ENCODE peak calls at places on chromosome 1, in seven cellular contexts. K is SK-N-MC, H is heart left ventricle, D is psoas muscle, F is SK-N-SH, C is osteoblast, W is right cardiac atrium. O is an unnamed sample.

GRCh38 chr1:89310505-89310904 is 37.8 kb upstream of the GBP5 start:
- DNase-seq in D (no peak), H (no peak), F (no peak), K (peak; percentile 12), W (no peak), C (no peak), O (no peak)

GRCh38 chr1:24990796-24991195 is 60.7 kb upstream of the RUNX3 start:
- DNase-seq in F (no peak), W (no peak), H (no peak), K (no peak), C (no peak), D (no peak), O (no peak)

GRCh38 chr1:23370744-23371710 is 1.4 kb upstream of the ZNF436 start:
- DNase-seq in D (no peak), H (peak; percentile 66), C (peak; percentile 57), W (no peak), F (peak; percentile 44), K (no peak), O (no peak)

GRCh38 chr1:193769609-193770008 is 583.2 kb upstream of the B3GALT2 start:
- DNase-seq in H (no peak), K (peak; percentile 44), C (no peak), D (no peak), W (no peak), F (no peak), O (no peak)

GRCh38 chr1:90046635-90047034 is 51.7 kb downstream of the ZNF326 start:
- DNase-seq in F (no peak), C (no peak), W (no peak), K (no peak), H (no peak), D (no peak), O (no peak)

GRCh38 chr1:98482611-98483010 is 178.9 kb upstream of the SNX7 start:
- DNase-seq in C (no peak), H (no peak), K (no peak), W (no peak), F (no peak), D (no peak), O (no peak)

GRCh38 chr1:59089922-59090457 is 206.9 kb upstream of the FGGY start:
- DNase-seq in W (no peak), D (no peak), H (no peak), K (no peak), C (no peak), F (no peak), O (no peak)

GRCh38 chr1:58649555-58649954 is 50.3 kb downstream of the MYSM1 start:
- DNase-seq in W (no peak), C (no peak), K (no peak), F (no peak), H (no peak), D (no peak), O (no peak)

GRCh38 chr1:194717941-194718340 is 1531.5 kb upstream of the B3GALT2 start:
- DNase-seq in W (no peak), K (no peak), D (no peak), C (no peak), H (no peak), F (no peak), O (no peak)

GRCh38 chr1:150841626-150842025 is 33.6 kb upstream of the CTSK start:
- DNase-seq in C (peak; percentile 13), K (no peak), W (no peak), H (no peak), D (no peak), F (no peak), O (no peak)

DNA sequence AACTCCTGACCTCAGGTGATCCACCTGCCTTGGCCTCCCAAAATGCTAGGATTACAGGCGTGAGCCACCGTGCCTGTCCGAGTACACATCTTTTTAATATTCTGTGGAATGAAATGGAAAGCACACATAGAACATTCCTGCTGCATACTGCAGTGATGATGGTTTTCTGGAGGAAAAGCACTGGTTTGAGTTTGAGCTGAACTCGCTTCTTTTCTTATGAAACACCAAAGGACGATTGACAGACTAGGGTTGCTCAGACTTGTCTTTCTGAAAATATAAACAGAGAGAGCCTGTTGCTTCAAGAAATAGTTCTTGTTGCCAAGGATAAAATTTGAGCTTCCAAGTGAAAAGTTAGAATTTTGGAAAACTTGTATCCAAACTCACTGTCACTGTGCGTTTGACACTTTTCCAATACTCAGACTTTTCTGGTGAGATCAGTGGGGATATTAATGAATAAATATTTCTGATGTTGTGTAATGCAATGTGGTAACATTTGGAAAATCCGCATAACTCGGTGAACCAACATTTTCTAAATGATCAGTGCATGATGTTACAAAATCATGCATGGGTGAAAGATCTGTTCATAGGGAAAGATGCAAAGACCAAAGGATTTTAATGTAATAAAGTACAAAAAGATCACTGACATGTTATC is 15.0 kb upstream of the ERMAP start:
- DNase-seq in W (no peak), C (no peak), K (no peak), D (no peak), H (no peak), F (no peak), O (no peak)
- H3K9me3 ChIP-seq in W (no peaks in the 10 kb centered on the region), C (no peaks in the 10 kb centered on the region), K (no peaks in the 10 kb centered on the region), D (no peaks in the 10 kb centered on the region), H (no peaks in the 10 kb centered on the region), F (no peaks in the 10 kb centered on the region), O (no peaks in the 10 kb centered on the region)

DNA sequence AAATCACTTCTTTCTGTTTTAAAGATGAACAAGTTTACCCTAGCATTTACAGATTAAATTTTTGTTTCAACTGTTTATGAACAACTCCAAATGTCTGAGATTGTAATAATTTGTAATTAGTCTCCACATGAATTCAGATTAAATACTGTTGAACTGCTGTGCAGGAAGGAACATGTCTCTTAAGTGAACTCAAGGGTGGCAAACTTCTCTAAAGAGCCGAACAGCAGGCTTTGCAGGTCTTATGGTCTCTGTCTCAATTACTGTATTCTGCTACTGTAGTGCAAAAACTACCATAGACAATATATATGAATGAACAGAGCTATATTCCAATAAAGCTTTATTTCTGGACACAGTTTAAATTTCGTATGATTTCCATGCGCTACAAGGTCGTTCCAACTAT is 6.6 kb downstream of the RSBN1 start:
- DNase-seq in C (no peak), H (no peak), F (no peak), D (no peak), W (no peak), K (no peak), O (no peak)
- H3K9me3 ChIP-seq in C (no peaks in the 10 kb centered on the region), H (no peaks in the 10 kb centered on the region), F (no peaks in the 10 kb centered on the region), D (no peaks in the 10 kb centered on the region), W (no peaks in the 10 kb centered on the region), K (no peaks in the 10 kb centered on the region), O (no peaks in the 10 kb centered on the region)

GRCh38 chr1:49294539-49294938 is 517.8 kb upstream of the BEND5 start:
- DNase-seq in F (no peak), D (no peak), C (no peak), K (no peak), W (no peak), H (no peak), O (no peak)
- H3K9me3 ChIP-seq in F (peaks cover 4% of the 10 kb centered on the region), D (no peaks in the 10 kb centered on the region), C (no peaks in the 10 kb centered on the region), K (no peaks in the 10 kb centered on the region), W (no peaks in the 10 kb centered on the region), H (no peaks in the 10 kb centered on the region), O (no peaks in the 10 kb centered on the region)

DNA sequence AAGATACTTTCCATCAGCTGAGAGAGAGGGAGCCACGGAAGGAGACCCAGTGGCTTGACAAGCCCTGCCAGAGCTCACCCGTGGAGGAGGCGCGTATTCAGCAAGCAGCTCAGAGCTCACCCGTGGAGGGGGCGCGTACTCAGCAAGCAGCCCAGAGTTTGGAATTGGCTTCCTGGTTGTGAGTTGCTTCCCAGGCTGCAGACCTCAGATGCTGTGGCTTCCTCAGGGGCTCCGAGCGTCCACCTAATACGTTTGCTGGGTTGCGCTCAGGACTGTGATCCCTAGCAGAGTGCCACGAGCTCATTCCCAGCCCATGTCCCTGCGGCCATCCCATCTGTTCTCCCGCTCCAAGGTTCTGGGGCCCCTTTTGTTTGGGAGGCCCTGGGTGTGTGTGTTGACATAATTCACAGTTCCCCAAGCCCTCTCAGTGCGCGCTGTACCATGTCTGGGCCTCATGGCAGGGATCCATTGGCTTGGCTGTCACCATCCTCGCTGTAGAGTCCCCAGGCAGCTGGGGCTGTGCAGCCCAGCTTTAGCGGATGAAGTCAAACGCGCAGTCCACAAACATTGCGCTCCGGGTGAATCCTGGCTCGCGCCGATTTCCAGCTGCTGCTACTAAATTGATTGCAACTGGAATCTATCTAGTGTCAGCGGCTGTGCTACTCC is 3.6 kb downstream of the AJAP1 start:
- DNase-seq in F (peak; percentile 49), K (no peak), W (no peak), D (no peak), C (peak; percentile 66), H (no peak), O (no peak)
- H3K9me3 ChIP-seq in F (no peaks in the 10 kb centered on the region), K (no peaks in the 10 kb centered on the region), W (no peaks in the 10 kb centered on the region), D (no peaks in the 10 kb centered on the region), C (no peaks in the 10 kb centered on the region), H (no peaks in the 10 kb centered on the region), O (no peaks in the 10 kb centered on the region)

GRCh38 chr1:148307583-148308185 is 155.6 kb upstream of the NBPF11 start:
- DNase-seq in F (no peak), K (no peak), D (no peak), C (no peak), W (no peak), H (no peak), O (no peak)

GRCh38 chr1:148310807-148311206 is 158.7 kb upstream of the NBPF11 start:
- DNase-seq in K (no peak), H (no peak), F (no peak), C (no peak), W (no peak), D (no peak), O (no peak)

GRCh38 chr1:148308832-148309458 is 156.9 kb upstream of the NBPF11 start:
- DNase-seq in K (no peak), W (no peak), H (no peak), F (no peak), D (no peak), C (peak; percentile 72), O (no peak)

GRCh38 chr1:148315081-148315811 is 163.2 kb upstream of the NBPF11 start:
- DNase-seq in D (no peak), K (no peak), F (no peak), W (no peak), C (peak; percentile 82), H (no peak), O (no peak)

GRCh38 chr1:148309940-148310500 is 157.9 kb upstream of the NBPF11 start:
- DNase-seq in K (no peak), H (no peak), C (no peak), D (no peak), W (no peak), F (no peak), O (no peak)
- H3K9me3 ChIP-seq in K (no peaks in the 10 kb centered on the region), H (no peaks in the 10 kb centered on the region), C (no peaks in the 10 kb centered on the region), D (no peaks in the 10 kb centered on the region), W (peaks cover 5% of the 10 kb centered on the region), F (no peaks in the 10 kb centered on the region), O (no peaks in the 10 kb centered on the region)